ENCODE peak calls at places on chromosome 3, in four cellular contexts. O is nephron progenitor cell; C is NCI-H1092; P is activated CD8-positive, alpha-beta memory T cell treated with anti-CD3 and anti-CD28 coated beads for 48 hours. S is an unnamed sample.

GRCh38 chr3:46955801-46956259 is 20.7 kb downstream of the CCDC12 start:
- DNase-seq in O (no peak), C (no peak), P (no peak), S (no peak)

GRCh38 chr3:47022540-47023161 is 43.2 kb downstream of the NBEAL2 start:
- DNase-seq in O (no peak), C (peak; percentile 46), P (no peak), S (no peak)

GRCh38 chr3:157624801-157625200 is 121.6 kb upstream of the VEPH1 start:
- DNase-seq in O (no peak), C (no peak), P (no peak), S (no peak)

GRCh38 chr3:141255864-141256263 is 24.2 kb downstream of the PXYLP1 start:
- DNase-seq in O (no peak), C (peak; percentile 22), P (no peak), S (no peak)

GRCh38 chr3:144403040-144403457 is 431.4 kb downstream of the DIPK2A start:
- DNase-seq in O (no peak), C (no peak), P (no peak), S (peak; percentile 4)

GRCh38 chr3:32896143-32896542 is 55.3 kb upstream of the CCR4 start:
- DNase-seq in O (no peak), C (no peak), P (no peak), S (peak; percentile 1)

GRCh38 chr3:40718209-40718608 is 193.4 kb downstream of the ZNF621 start:
- DNase-seq in O (no peak), C (no peak), P (no peak), S (no peak)

GRCh38 chr3:108513961-108514360 is 3.6 kb upstream of the MYH15 start:
- DNase-seq in O (no peak), C (no peak), P (no peak), S (peak; percentile 14)

GRCh38 chr3:110799236-110799635 is 272.4 kb upstream of the NECTIN3 start:
- DNase-seq in O (no peak), C (no peak), P (no peak), S (no peak)

GRCh38 chr3:115074502-115074901 is 72.6 kb downstream of the ZBTB20 start:
- DNase-seq in O (no peak), C (no peak), P (no peak), S (no peak)

GRCh38 chr3:61908344-61908743 is 347.0 kb downstream of the PTPRG start:
- DNase-seq in O (no peak), C (no peak), P (no peak), S (no peak)

GRCh38 chr3:71131893-71132314 is 451.6 kb downstream of the FOXP1 start:
- DNase-seq in O (no peak), C (no peak), P (no peak), S (no peak)

GRCh38 chr3:125072310-125072709 is 16.5 kb upstream of the HEG1 start:
- DNase-seq in O (no peak), C (no peak), P (no peak), S (no peak)

GRCh38 chr3:171620825-171621434 is 160.7 kb upstream of the TNIK start:
- DNase-seq in O (no peak), C (no peak), P (no peak), S (peak; percentile 80)

GRCh38 chr3:197468866-197469382 is 86.8 kb downstream of the BDH1 start:
- DNase-seq in O (no peak), C (no peak), P (no peak), S (peak; percentile 35)